ENCODE peak calls at places on chromosomes 12 and 14, in seven cellular contexts. C is stimulated activated CD4-positive, alpha-beta T cell treated with anti-CD3 and anti-CD28 coated beads, Interleukin-15, amount 100 ng/mL, for 1 hour; E is stimulated activated CD8-positive, alpha-beta memory T cell treated with anti-CD3 and anti-CD28 coated beads, Interleukin-2, amount 100 ng/mL, for 1 hour; O is fibroblast of pulmonary artery; V is esophagus muscularis mucosa; G is fibroblast of lung; W is AG04450. U is an unnamed sample.

GRCh38 chr12:24256636-24257150 is 307.2 kb upstream of the SOX5 start:
- DNase-seq in C (no peak), E (no peak), O (no peak), V (no peak), G (no peak), W (no peak), U (no peak)

GRCh38 chr12:15688202-15688736 is 100.9 kb downstream of the EPS8 start:
- DNase-seq in C (no peak), E (no peak), O (peak; percentile 32), V (peak; percentile 93), G (no peak), W (no peak), U (no peak)

GRCh38 chr12:26523708-26524150 is 309.3 kb downstream of the ITPR2 start:
- DNase-seq in C (no peak), E (no peak), O (peak; percentile 99), V (peak; percentile 96), G (peak; percentile 96), W (peak; percentile 75), U (peak; percentile 99)

GRCh38 chr14:54881235-54881760 is 21.3 kb downstream of the GCH1 start:
- DNase-seq in C (no peak), E (no peak), O (peak; percentile 74), V (peak; percentile 78), G (peak; percentile 47), W (no peak), U (no peak)

GRCh38 chr14:52020866-52021717 is 31.7 kb downstream of the RTRAF start:
- DNase-seq in C (no peak), E (no peak), O (peak; percentile 74), V (no peak), G (no peak), W (no peak), U (no peak)

GRCh38 chr12:79451988-79452387 is 238.8 kb downstream of the PAWR start:
- DNase-seq in C (no peak), E (no peak), O (peak; percentile 90), V (no peak), G (peak; percentile 83), W (peak; percentile 36), U (peak; percentile 89)

GRCh38 chr12:117209626-117210025 is 19.4 kb upstream of the FBXO21 start:
- DNase-seq in C (no peak), E (no peak), O (no peak), V (no peak), G (no peak), W (no peak), U (no peak)

GRCh38 chr12:90712671-90713070 is 242.3 kb downstream of the CCER1 start:
- DNase-seq in C (no peak), E (no peak), O (no peak), V (no peak), G (no peak), W (no peak), U (no peak)

GRCh38 chr12:79275631-79276030 is 411.1 kb downstream of the SYT1 start:
- DNase-seq in C (no peak), E (no peak), O (no peak), V (no peak), G (no peak), W (no peak), U (no peak)

GRCh38 chr14:59919582-59920377 is at the start of gene LRRC9:
- DNase-seq in C (no peak), E (no peak), O (peak; percentile 10), V (no peak), G (peak; percentile 21), W (no peak), U (peak; percentile 56)

GRCh38 chr14:71225108-71225507 is 317.8 kb downstream of the PCNX1 start:
- DNase-seq in C (no peak), E (no peak), O (peak; percentile 50), V (no peak), G (no peak), W (no peak), U (no peak)

GRCh38 chr12:74449872-74450271 is 87.8 kb upstream of the ATXN7L3B start:
- DNase-seq in C (no peak), E (no peak), O (peak; percentile 16), V (no peak), G (no peak), W (no peak), U (peak; percentile 95)

GRCh38 chr12:57632898-57633825 is at the start of gene B4GALNT1:
- DNase-seq in C (peak; percentile 37), E (peak; percentile 31), O (peak; percentile 53), V (peak; percentile 92), G (peak; percentile 43), W (no peak), U (peak; percentile 28)

GRCh38 chr14:76953196-76953945 is 75.1 kb downstream of the IRF2BPL start:
- DNase-seq in C (peak; percentile 29), E (no peak), O (peak; percentile 63), V (no peak), G (peak; percentile 82), W (no peak), U (peak; percentile 80)

GRCh38 chr12:128644664-128645296 is 179.0 kb downstream of the SLC15A4 start:
- DNase-seq in C (no peak), E (no peak), O (no peak), V (no peak), G (no peak), W (no peak), U (no peak)

GRCh38 chr12:42552822-42553221 is 36.7 kb downstream of the PRICKLE1 start:
- DNase-seq in C (no peak), E (no peak), O (no peak), V (no peak), G (no peak), W (no peak), U (no peak)

GRCh38 chr14:41663478-41663845 is 56.8 kb downstream of the LRFN5 start:
- DNase-seq in C (no peak), E (no peak), O (peak; percentile 42), V (no peak), G (no peak), W (no peak), U (peak; percentile 7)

GRCh38 chr12:120801146-120801545 is 75.5 kb downstream of the ACADS start:
- DNase-seq in C (no peak), E (no peak), O (no peak), V (no peak), G (no peak), W (no peak), U (no peak)

GRCh38 chr14:66596241-66596985 is 88.5 kb downstream of the GPHN start:
- DNase-seq in C (no peak), E (no peak), O (no peak), V (no peak), G (no peak), W (no peak), U (no peak)

GRCh38 chr12:104792570-104792969 is 165.5 kb downstream of the SLC41A2 start:
- DNase-seq in C (no peak), E (no peak), O (peak; percentile 85), V (no peak), G (peak; percentile 88), W (peak; percentile 39), U (peak; percentile 80)

GRCh38 chr14:100115726-100116125 is 43.7 kb downstream of the DEGS2 start:
- DNase-seq in C (no peak), E (no peak), O (no peak), V (no peak), G (no peak), W (no peak), U (no peak)

GRCh38 chr12:91958816-91959215 is 186.8 kb downstream of the BTG1 start:
- DNase-seq in C (no peak), E (no peak), O (peak; percentile 43), V (no peak), G (peak; percentile 49), W (peak; percentile 54), U (peak; percentile 82)

GRCh38 chr12:26327975-26328635 is 132.7 kb downstream of the SSPN start:
- DNase-seq in C (no peak), E (no peak), O (no peak), V (no peak), G (no peak), W (no peak), U (no peak)

GRCh38 chr14:73785336-73785833 is 66.2 kb upstream of the PTGR2 start:
- DNase-seq in C (no peak), E (no peak), O (peak; percentile 89), V (no peak), G (peak; percentile 96), W (peak; percentile 72), U (no peak)

GRCh38 chr12:4031703-4032291 is 158.6 kb upstream of the PARP11 start:
- DNase-seq in C (no peak), E (no peak), O (peak; percentile 22), V (no peak), G (no peak), W (no peak), U (peak; percentile 76)

GRCh38 chr12:57046947-57047890 is 2.7 kb downstream of the MYO1A start:
- DNase-seq in C (no peak), E (no peak), O (no peak), V (no peak), G (no peak), W (no peak), U (no peak)

GRCh38 chr12:51926718-51927117 is 19.4 kb downstream of the ACVRL1 start:
- DNase-seq in C (no peak), E (peak; percentile 13), O (peak; percentile 71), V (no peak), G (peak; percentile 38), W (no peak), U (peak; percentile 49)

GRCh38 chr14:93962701-93963601 is 13.4 kb downstream of the ASB2 start:
- DNase-seq in C (peak; percentile 15), E (no peak), O (no peak), V (no peak), G (peak; percentile 31), W (no peak), U (no peak)

GRCh38 chr12:9843416-9843815 is 16.1 kb downstream of the KLRF1 start:
- DNase-seq in C (no peak), E (no peak), O (no peak), V (no peak), G (peak; percentile 14), W (no peak), U (peak; percentile 22)

GRCh38 chr12:14664434-14665023 is 31.9 kb downstream of the GUCY2C start:
- DNase-seq in C (no peak), E (no peak), O (peak; percentile 62), V (no peak), G (peak; percentile 49), W (no peak), U (peak; percentile 45)

U was measured in amniotic epithelial cell.